ENCODE peak calls at places on chromosomes 4 and X, in nine cellular contexts. T, R, Z, X, E, Y, H, Q and K are unnamed samples.

GRCh38 chr4:118270492-118270891 is 82.3 kb downstream of the PRSS12 start:
- DNase-seq in Q (no peak), H (no peak), T (no peak), Y (no peak), Z (no peak), E (no peak), X (peak; percentile 44), R (peak; percentile 39), K (peak; percentile 65)

GRCh38 chr4:124862261-124862660 is 149.7 kb upstream of the ANKRD50 start:
- DNase-seq in Y (no peak), E (no peak), X (no peak), Q (no peak), T (no peak), H (no peak), R (no peak), Z (no peak), K (no peak)

GRCh38 chr4:174521800-174522182 is 497 bp downstream of the HPGD start:
- DNase-seq in R (no peak), Y (no peak), H (no peak), Z (no peak), X (no peak), T (no peak), Q (no peak), E (peak; percentile 8), K (no peak)

GRCh38 chr4:88018471-88018870 is 11.0 kb downstream of the PKD2 start:
- DNase-seq in H (no peak), Q (peak; percentile 57), T (no peak), X (no peak), R (peak; percentile 13), Y (no peak), E (no peak), Z (peak; percentile 79), K (peak; percentile 55)

GRCh38 chr4:140133576-140133975 is 20.4 kb downstream of the MAML3 start:
- DNase-seq in H (no peak), Q (no peak), Y (no peak), R (no peak), T (no peak), Z (no peak), X (no peak), E (no peak), K (no peak)

GRCh38 chrX:41723305-41723704 is 676 bp upstream of the GPR82 start:
- DNase-seq in H (no peak), R (peak; percentile 4), Y (no peak), T (no peak), Z (no peak), Q (peak; percentile 3), E (no peak), X (no peak), K (peak; percentile 35)

GRCh38 chrX:39782276-39782675 is 315.5 kb downstream of the BCOR start:
- DNase-seq in Q (no peak), H (no peak), X (no peak), E (no peak), Z (no peak), R (no peak), Y (no peak), T (no peak), K (no peak)

GRCh38 chr4:6188687-6189305 is 11.6 kb downstream of the JAKMIP1 start:
- DNase-seq in Q (no peak), R (no peak), X (no peak), Z (no peak), T (no peak), E (no peak), Y (no peak), H (peak; percentile 29), K (peak; percentile 22)

GRCh38 chr4:8306511-8307021 is 37.0 kb downstream of the HTRA3 start:
- DNase-seq in Y (peak; percentile 49), H (no peak), X (no peak), Q (no peak), E (no peak), Z (peak; percentile 50), T (no peak), R (no peak), K (no peak)

GRCh38 chr4:54954656-54955388 is 170.6 kb downstream of the KDR start:
- DNase-seq in E (no peak), Z (no peak), Q (no peak), Y (no peak), R (no peak), X (no peak), T (no peak), H (no peak), K (no peak)

GRCh38 chrX:19886375-19886774 is 1.0 kb downstream of the SH3KBP1 start:
- DNase-seq in R (no peak), Q (no peak), X (no peak), T (no peak), H (no peak), Y (no peak), E (no peak), Z (no peak), K (no peak)

GRCh38 chrX:120514236-120514635 is 45.1 kb upstream of the LAMP2 start:
- DNase-seq in Q (no peak), T (peak; percentile 21), R (no peak), E (no peak), X (no peak), H (no peak), Z (no peak), Y (no peak), K (no peak)

GRCh38 chr4:17780461-17781071 is 855 bp downstream of the FAM184B start:
- DNase-seq in X (no peak), T (no peak), H (no peak), R (no peak), Q (no peak), Z (no peak), Y (no peak), E (no peak), K (no peak)

GRCh38 chr4:82223715-82224114 is 150.1 kb downstream of the HNRNPD start:
- DNase-seq in T (no peak), R (no peak), Q (no peak), H (no peak), E (no peak), Y (no peak), Z (peak; percentile 78), X (no peak), K (no peak)

GRCh38 chr4:124279741-124280140 is 432.8 kb downstream of the ANKRD50 start:
- DNase-seq in H (no peak), Y (no peak), X (no peak), T (no peak), Z (no peak), Q (no peak), R (no peak), E (no peak), K (no peak)

GRCh38 chr4:3875466-3875865 is 109.3 kb downstream of the ADRA2C start:
- DNase-seq in H (no peak), E (no peak), Q (no peak), Z (no peak), T (no peak), X (no peak), Y (no peak), R (no peak), K (no peak)

GRCh38 chrX:85815203-85815751 is 232.1 kb downstream of the CHM start:
- DNase-seq in Q (no peak), H (no peak), Z (no peak), X (no peak), E (no peak), R (no peak), T (no peak), Y (no peak), K (no peak)

GRCh38 chr4:182694551-182694950 is 222.6 kb downstream of the DCTD start:
- DNase-seq in Y (no peak), T (no peak), R (no peak), Z (no peak), X (no peak), E (no peak), Q (no peak), H (no peak), K (no peak)

GRCh38 chrX:154486052-154486395 is 391 bp downstream of the UBL4A start:
- DNase-seq in R (no peak), H (no peak), T (no peak), Q (no peak), E (peak; percentile 32), Z (peak; percentile 60), X (no peak), Y (no peak), K (no peak)

GRCh38 chrX:54482839-54483593 is 13.0 kb downstream of the FGD1 start:
- DNase-seq in E (no peak), H (no peak), Y (no peak), X (no peak), T (no peak), Z (peak; percentile 52), R (no peak), Q (no peak), K (no peak)

GRCh38 chrX:40579139-40579538 is 1.6 kb upstream of the ATP6AP2 start:
- DNase-seq in R (no peak), Y (no peak), H (no peak), X (no peak), Z (no peak), E (no peak), T (no peak), Q (no peak), K (no peak)

GRCh38 chr4:185346975-185347601 is 48.6 kb downstream of the LRP2BP start:
- DNase-seq in E (no peak), X (no peak), Q (peak; percentile 25), Z (no peak), H (no peak), T (no peak), Y (no peak), R (peak; percentile 20), K (peak; percentile 87)